ENCODE peak calls at places on chromosomes 1 and 21, in nine cellular contexts. E, F, A, G, X, C, N, I and M are unnamed samples.

GRCh38 chr1:111463029-111463683 is 10.6 kb upstream of the C1orf162 start:
- DNase-seq in E (no peak), F (peak), A (no peak), G (no peak), X (no peak), C (no peak), N (no peak), I (no peak), M (no peak)

GRCh38 chr1:205915354-205915990 is 27.8 kb downstream of the SLC26A9 start:
- DNase-seq in E (no peak), F (no peak), A (no peak), G (no peak), X (no peak), C (no peak), N (no peak), I (no peak), M (no peak)

GRCh38 chr1:75412616-75413015 is 198.3 kb downstream of the SLC44A5 start:
- DNase-seq in E (no peak), F (no peak), A (no peak), G (no peak), X (no peak), C (no peak), N (no peak), I (no peak), M (no peak)

GRCh38 chr1:47367651-47368050 is 34.1 kb downstream of the CMPK1 start:
- DNase-seq in E (no peak), F (no peak), A (no peak), G (no peak), X (no peak), C (no peak), N (no peak), I (no peak), M (no peak)

GRCh38 chr21:28336299-28336698 is 656.4 kb downstream of the LTN1 start:
- DNase-seq in E (peak), F (no peak), A (peak), G (peak), X (no peak), C (no peak), N (no peak), I (no peak), M (peak)

GRCh38 chr1:86138746-86139145 is 17.8 kb downstream of the COL24A1 start:
- DNase-seq in E (no peak), F (no peak), A (no peak), G (no peak), X (no peak), C (no peak), N (no peak), I (no peak), M (no peak)

GRCh38 chr1:39297534-39297933 is 93.0 kb downstream of the MACF1 start:
- DNase-seq in E (no peak), F (no peak), A (no peak), G (no peak), X (no peak), C (no peak), N (no peak), I (no peak), M (no peak)

GRCh38 chr1:151026460-151026859 is 9.9 kb upstream of the BNIPL start:
- DNase-seq in E (no peak), F (no peak), A (no peak), G (no peak), X (no peak), C (no peak), N (no peak), I (no peak), M (no peak)

GRCh38 chr1:98327151-98327918 is 334.2 kb upstream of the SNX7 start:
- DNase-seq in E (peak), F (no peak), A (peak), G (no peak), X (no peak), C (no peak), N (no peak), I (no peak), M (no peak)